ENCODE peak calls at places on chromosomes 2 and 18, in seven cellular contexts. Y is K562, W is HepG2, G is HCT116, O is GM12878, V is SK-N-SH, Q is H1. T is an unnamed sample.
A peak's percentile ranks its signal among the peaks of the same experiment; 100 is the strongest.

GRCh38 chr18:6069539-6069938 is 174.2 kb upstream of the TMEM200C start:
- DNase-seq in Y (no peak), W (no peak), G (no peak), Q (no peak), V (no peak), O (no peak), T (peak; percentile 18)

GRCh38 chr2:238242731-238243495 is 3.1 kb upstream of the HES6 start:
- DNase-seq in V (peak; percentile 67), G (no peak), Y (no peak), W (peak; percentile 70), O (no peak), Q (no peak), T (no peak)

GRCh38 chr18:62781893-62782292 is 66.6 kb downstream of the PHLPP1 start:
- DNase-seq in W (peak; percentile 29), V (no peak), G (no peak), Q (no peak), Y (no peak), O (no peak), T (peak; percentile 11)

GRCh38 chr2:19474128-19474527 is 115.7 kb upstream of the OSR1 start:
- DNase-seq in Q (no peak), G (no peak), W (no peak), O (peak; percentile 71), V (no peak), Y (no peak), T (no peak)

GRCh38 chr2:64645014-64645418 is 8.7 kb downstream of the SERTAD2 start:
- DNase-seq in O (no peak), G (no peak), W (peak; percentile 78), Y (peak; percentile 66), Q (no peak), V (no peak), T (peak; percentile 80)

GRCh38 chr2:27427863-27428212 is 593 bp upstream of the NRBP1 start:
- DNase-seq in Q (no peak), O (no peak), W (no peak), G (no peak), Y (no peak), V (no peak), T (no peak)

GRCh38 chr2:232890896-232891601 is 21.0 kb downstream of the SNORC start:
- DNase-seq in W (no peak), Q (no peak), O (no peak), Y (peak; percentile 70), G (peak; percentile 77), V (no peak), T (peak; percentile 26)

GRCh38 chr2:125490308-125490707 is 1165.7 kb upstream of the GYPC start:
- DNase-seq in Q (no peak), G (no peak), W (no peak), O (no peak), Y (no peak), V (no peak), T (no peak)

GRCh38 chr2:193011870-193012269 is 817.1 kb upstream of the TMEFF2 start:
- DNase-seq in G (no peak), W (no peak), V (no peak), Y (no peak), O (no peak), Q (no peak), T (no peak)

GRCh38 chr2:215950009-215950408 is 63.3 kb downstream of the MREG start:
- DNase-seq in W (peak; percentile 55), G (peak; percentile 36), V (peak; percentile 32), O (peak; percentile 30), Q (no peak), Y (peak; percentile 20), T (peak; percentile 52)
- TF ChIP-seq MAX in W (no peak), G (no peak), V (no peak), O (no peak), Q (no peak), Y (no peak), T (no peak)

GRCh38 chr2:174145827-174146226 is 102.5 kb downstream of the OLA1 start:
- DNase-seq in Q (no peak), O (no peak), W (peak; percentile 25), V (no peak), G (no peak), Y (no peak), T (no peak)
- H4K20me1 ChIP-seq in Q (no peaks in the 10 kb centered on the region), O (no peaks in the 10 kb centered on the region), W (peaks cover 6% of the 10 kb centered on the region), V (no peaks in the 10 kb centered on the region), G (no peaks in the 10 kb centered on the region), Y (peaks cover 7% of the 10 kb centered on the region), T (no peaks in the 10 kb centered on the region)

GRCh38 chr2:223934870-223935269 is 10.3 kb downstream of the WDFY1 start:
- DNase-seq in V (no peak), Q (no peak), Y (no peak), O (no peak), W (no peak), G (no peak), T (no peak)

GRCh38 chr2:223933098-223933800 is 11.9 kb downstream of the WDFY1 start:
- DNase-seq in Q (no peak), O (no peak), V (peak; percentile 41), G (no peak), W (peak; percentile 20), Y (no peak), T (no peak)

GRCh38 chr2:223928113-223929006 is 16.8 kb downstream of the WDFY1 start:
- DNase-seq in Y (no peak), Q (no peak), V (no peak), W (no peak), G (no peak), O (no peak), T (no peak)

GRCh38 chr2:223929575-223930001 is 15.5 kb downstream of the WDFY1 start:
- DNase-seq in O (no peak), Q (no peak), W (peak; percentile 64), V (no peak), Y (no peak), G (no peak), T (no peak)

DNA sequence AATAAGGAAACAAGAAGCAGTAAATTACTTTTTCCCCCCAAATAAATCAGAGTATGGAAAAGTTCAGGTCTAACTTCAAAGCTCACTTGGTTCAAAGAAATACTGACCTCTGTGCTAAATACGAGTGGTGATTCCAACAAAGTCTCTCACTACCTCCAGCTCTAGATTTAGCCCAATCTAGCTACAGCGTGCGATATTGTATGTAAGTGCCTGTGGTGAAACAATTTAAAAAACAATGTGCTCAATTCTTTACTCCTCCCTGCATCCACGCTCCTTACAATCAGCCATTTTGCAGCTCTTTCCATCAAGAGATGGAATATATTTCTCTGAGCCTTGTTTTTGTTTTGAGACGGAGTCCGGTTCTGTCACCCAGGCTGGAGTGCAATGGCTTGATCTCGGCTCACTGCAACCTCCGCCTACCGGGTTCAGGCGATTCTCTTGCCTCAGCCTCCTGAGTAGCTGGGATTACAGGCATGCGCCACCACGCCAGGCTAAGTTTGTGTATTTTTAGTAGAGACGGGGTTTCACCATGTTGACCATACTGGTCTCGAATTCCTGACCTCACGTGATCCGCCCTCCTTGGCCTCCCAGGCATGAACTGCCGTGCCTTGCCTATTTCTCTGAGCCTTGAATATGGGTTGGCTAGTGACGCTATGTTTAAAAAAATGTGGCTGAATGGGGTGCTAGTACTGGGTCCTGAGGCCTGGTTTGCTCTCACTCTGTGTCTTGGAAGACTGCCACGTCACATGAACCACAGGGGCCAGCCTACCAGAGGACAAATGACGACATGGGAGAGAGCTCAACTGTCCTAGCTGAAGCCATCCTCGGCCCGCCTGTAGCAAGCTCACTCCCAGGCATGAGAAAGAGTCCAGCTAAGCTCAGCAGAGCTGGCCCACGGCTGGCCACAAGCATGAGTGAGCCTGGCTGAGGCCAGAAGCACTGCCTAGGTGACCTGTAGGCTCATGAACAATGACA is 14.8 kb downstream of the WDFY1 start:
- DNase-seq in W (peak; percentile 97), Q (no peak), O (no peak), V (peak; percentile 34), Y (no peak), G (no peak), T (no peak)
- TF ChIP-seq MAX in W (peak; percentile 75), Q (no peak), O (no peak), V (no peak), Y (no peak), G (no peak), T (no peak)

GRCh38 chr18:76407681-76408080 is 87.4 kb downstream of the ZNF516 start:
- DNase-seq in G (no peak), O (no peak), Q (no peak), V (no peak), Y (no peak), W (no peak), T (no peak)
- H4K20me1 ChIP-seq in G (no peaks in the 10 kb centered on the region), O (peaks cover 2% of the 10 kb centered on the region), Q (peaks cover 2% of the 10 kb centered on the region), V (no peaks in the 10 kb centered on the region), Y (no peaks in the 10 kb centered on the region), W (peaks cover 67% of the 10 kb centered on the region), T (no peaks in the 10 kb centered on the region)

GRCh38 chr18:28175047-28175929 is 1.6 kb downstream of the CDH2 start:
- DNase-seq in Q (no peak), G (no peak), W (peak; percentile 74), Y (no peak), V (peak; percentile 71), O (no peak), T (peak; percentile 44)
- TF ChIP-seq MAX in Q (peak; percentile 47), G (no peak), W (peak; percentile 60), Y (no peak), V (no peak), O (no peak), T (peak; percentile 29)

GRCh38 chr18:59354731-59355130 is 4.3 kb downstream of the LMAN1 start:
- DNase-seq in Y (no peak), W (no peak), O (no peak), Q (no peak), V (no peak), G (no peak), T (no peak)

GRCh38 chr18:59357928-59358327 is 1.1 kb downstream of the LMAN1 start:
- DNase-seq in G (peak; percentile 4), Q (no peak), W (peak; percentile 47), O (no peak), Y (no peak), V (peak; percentile 8), T (peak; percentile 75)

GRCh38 chr18:59353079-59353680 is 5.9 kb downstream of the LMAN1 start:
- DNase-seq in V (peak; percentile 5), Y (peak; percentile 9), W (no peak), G (no peak), Q (no peak), O (no peak), T (no peak)

GRCh38 chr18:59352250-59352855 is 6.7 kb downstream of the LMAN1 start:
- DNase-seq in W (no peak), Q (no peak), V (no peak), G (no peak), Y (no peak), O (no peak), T (no peak)
- H4K20me1 ChIP-seq in W (peaks cover 27% of the 10 kb centered on the region), Q (peaks cover 6% of the 10 kb centered on the region), V (peaks cover 22% of the 10 kb centered on the region), G (peaks cover 4% of the 10 kb centered on the region), Y (peaks cover 5% of the 10 kb centered on the region), O (no peaks in the 10 kb centered on the region), T (peaks cover 8% of the 10 kb centered on the region)

DNA sequence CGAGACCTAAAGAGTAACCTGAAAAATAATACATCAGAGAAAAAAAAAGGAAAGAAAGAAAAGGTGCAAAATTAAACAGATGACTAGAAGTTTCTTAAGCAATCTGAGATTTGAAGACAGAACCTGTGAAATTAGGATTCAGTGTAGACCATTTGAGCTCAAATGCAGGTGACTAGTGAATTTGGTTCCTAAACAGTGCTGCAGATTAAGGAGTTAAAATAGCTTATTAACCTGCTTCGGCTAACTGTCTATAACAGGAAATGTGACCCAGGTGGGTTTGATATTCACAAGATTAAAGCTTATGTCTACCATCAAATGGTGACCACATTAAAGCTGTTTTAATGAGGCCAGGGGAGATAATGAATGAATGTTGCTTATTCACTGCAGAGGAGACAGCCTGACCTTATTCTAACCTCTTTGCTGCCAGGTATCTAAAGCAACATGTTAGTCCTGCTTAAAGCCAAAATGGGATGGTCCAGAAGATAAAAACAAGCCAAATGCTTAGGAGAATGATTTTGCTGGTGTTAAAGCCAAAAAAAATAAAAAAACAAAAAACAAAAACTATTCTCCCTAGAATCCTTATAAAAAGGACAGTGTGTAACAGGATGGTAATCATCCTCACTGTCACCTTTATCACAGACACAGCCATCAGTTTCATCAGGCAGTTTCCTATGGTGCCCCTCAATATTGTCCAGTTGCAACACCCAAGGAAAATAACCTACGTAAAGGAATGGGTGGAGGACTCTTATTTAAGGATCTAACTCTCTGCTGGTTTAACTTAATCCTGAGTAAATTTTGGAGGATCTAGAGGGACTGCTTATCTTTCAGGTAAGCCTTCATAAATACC is 769.0 kb upstream of the ZEB2 start:
- DNase-seq in Q (no peak), W (no peak), G (no peak), Y (peak; percentile 8), V (no peak), O (no peak), T (no peak)
- TF ChIP-seq MAX in Q (no peak), W (no peak), G (no peak), Y (no peak), V (no peak), O (no peak), T (no peak)

T was measured in endothelial cell of umbilical vein.